ENCODE peak calls at places on chromosomes 3 and 15, in ten cellular contexts. H, I, S, V, Q, F, U, O, B and E are unnamed samples.

GRCh38 chr15:62495670-62496328 is 330.7 kb upstream of the C2CD4B start:
- DNase-seq in B (peak; percentile 97), U (peak; percentile 58), H (peak; percentile 21), V (no peak), O (no peak), I (peak; percentile 35), S (no peak), F (no peak), Q (no peak), E (peak; percentile 62)

GRCh38 chr15:95659646-95660045 is 670.9 kb upstream of the NR2F2 start:
- DNase-seq in B (peak; percentile 45), Q (no peak), U (no peak), I (no peak), V (peak; percentile 28), S (no peak), F (no peak), H (no peak), O (no peak), E (no peak)

GRCh38 chr3:40456279-40456939 is 730 bp upstream of the RPL14 start:
- DNase-seq in I (no peak), S (no peak), H (no peak), F (no peak), B (no peak), O (no peak), Q (no peak), V (no peak), U (no peak), E (no peak)

GRCh38 chr3:73848173-73848751 is 223.5 kb upstream of the PDZRN3 start:
- DNase-seq in F (no peak), S (no peak), Q (no peak), O (peak; percentile 30), I (peak; percentile 41), V (no peak), B (peak; percentile 62), U (no peak), H (peak; percentile 13), E (no peak)

GRCh38 chr3:18946524-18946923 is 201.8 kb upstream of the KCNH8 start:
- DNase-seq in S (no peak), V (no peak), F (peak; percentile 34), I (peak; percentile 84), U (no peak), Q (no peak), O (no peak), H (peak; percentile 30), B (no peak), E (no peak)

GRCh38 chr15:80727196-80727595 is 32.1 kb downstream of the ABHD17C start:
- DNase-seq in H (no peak), S (no peak), B (no peak), F (no peak), I (peak; percentile 72), U (no peak), O (no peak), Q (no peak), V (no peak), E (peak; percentile 16)

GRCh38 chr15:61634837-61635236 is 405.7 kb upstream of the RORA start:
- DNase-seq in S (no peak), Q (no peak), F (no peak), O (no peak), U (no peak), V (no peak), I (no peak), H (no peak), B (no peak), E (no peak)

GRCh38 chr15:32908921-32909320 is 191.1 kb downstream of the GREM1 start:
- DNase-seq in B (peak; percentile 5), O (no peak), U (no peak), Q (no peak), S (no peak), I (no peak), H (no peak), F (peak; percentile 32), V (no peak), E (no peak)

GRCh38 chr15:99943466-99943865 is 210.2 kb upstream of the LYSMD4 start:
- DNase-seq in S (no peak), Q (no peak), I (no peak), O (no peak), V (no peak), F (no peak), B (no peak), U (no peak), H (no peak), E (no peak)

GRCh38 chr3:52531636-52532516 is 1.8 kb downstream of the NT5DC2 start:
- DNase-seq in S (no peak), B (no peak), I (no peak), F (no peak), O (no peak), Q (peak; percentile 10), U (peak; percentile 49), V (no peak), H (no peak), E (no peak)

GRCh38 chr3:183824761-183825379 is 507 bp downstream of the MAP6D1 start:
- DNase-seq in S (no peak), U (peak; percentile 48), I (peak; percentile 33), V (no peak), F (no peak), O (peak; percentile 7), H (no peak), Q (peak; percentile 14), B (no peak), E (no peak)

GRCh38 chr15:92123848-92124631 is 269.6 kb upstream of the ST8SIA2 start:
- DNase-seq in Q (peak; percentile 41), V (no peak), U (no peak), F (no peak), B (no peak), O (no peak), H (no peak), I (peak; percentile 100), S (no peak), E (no peak)

GRCh38 chr3:171741377-171741776 is 68.9 kb downstream of the PLD1 start:
- DNase-seq in B (no peak), O (no peak), V (no peak), I (no peak), S (no peak), H (no peak), Q (no peak), F (no peak), U (no peak), E (no peak)

GRCh38 chr3:59750391-59750790 is 700.6 kb upstream of the CFAP20DC start:
- DNase-seq in B (no peak), H (no peak), U (no peak), S (no peak), O (no peak), V (no peak), Q (no peak), I (no peak), F (no peak), E (no peak)

GRCh38 chr3:31170932-31171670 is 276.6 kb upstream of the GADL1 start:
- DNase-seq in O (peak; percentile 1), Q (no peak), I (peak; percentile 49), U (no peak), F (no peak), S (no peak), B (peak; percentile 62), H (peak; percentile 33), V (no peak), E (peak; percentile 99)

GRCh38 chr15:52709172-52709979 is 30.2 kb upstream of the ATOSA start:
- DNase-seq in U (no peak), F (peak; percentile 91), I (peak; percentile 88), Q (no peak), O (no peak), H (no peak), B (no peak), V (no peak), S (no peak), E (no peak)

GRCh38 chr3:129577356-129577755 is 29.1 kb downstream of the PLXND1 start:
- DNase-seq in V (no peak), B (peak; percentile 27), O (no peak), S (no peak), I (no peak), H (no peak), Q (no peak), F (peak; percentile 41), U (peak; percentile 31), E (no peak)

GRCh38 chr3:188472331-188472730 is 318.4 kb downstream of the LPP start:
- DNase-seq in H (no peak), S (no peak), O (no peak), I (no peak), U (no peak), F (no peak), V (no peak), Q (no peak), B (no peak), E (no peak)